ENCODE peak calls at places on chromosomes 3 and 15, in ten cellular contexts. E, R, A, K, W, U, H, C, M and V are unnamed samples.

GRCh38 chr3:114093596-114093995 is 37.1 kb downstream of the QTRT2 start:
- DNase-seq in U (peak), W (peak), C (no peak), K (peak), A (no peak), H (peak), R (no peak), E (peak), M (no peak), V (peak)

GRCh38 chr3:125213946-125214542 is 1.5 kb upstream of the SLC12A8 start:
- DNase-seq in A (no peak), U (no peak), C (no peak), M (no peak), H (no peak), W (no peak), K (no peak), R (no peak), E (no peak), V (no peak)

GRCh38 chr3:106570426-106570825 is 701.6 kb upstream of the CBLB start:
- DNase-seq in A (no peak), U (no peak), M (no peak), E (no peak), C (no peak), R (no peak), H (no peak), K (no peak), W (no peak), V (no peak)

GRCh38 chr3:32794487-32795308 is 23.1 kb upstream of the TRIM71 start:
- DNase-seq in K (no peak), U (peak), E (no peak), C (no peak), M (no peak), W (no peak), H (no peak), A (no peak), R (no peak), V (no peak)

GRCh38 chr15:101063891-101064794 is 145.0 kb downstream of the LRRK1 start:
- DNase-seq in C (no peak), E (peak), A (peak), K (peak), U (no peak), M (peak), R (no peak), W (peak), H (peak), V (peak)

GRCh38 chr3:115836944-115837343 is 213.6 kb downstream of the GAP43 start:
- DNase-seq in U (peak), E (peak), R (no peak), W (no peak), H (no peak), K (no peak), M (no peak), C (no peak), A (no peak), V (no peak)

GRCh38 chr3:197482001-197482400 is 73.8 kb downstream of the BDH1 start:
- DNase-seq in H (no peak), K (no peak), E (no peak), U (no peak), W (no peak), M (no peak), C (no peak), R (no peak), A (no peak), V (no peak)

GRCh38 chr15:58378241-58379085 is 53.3 kb upstream of the LIPC start:
- DNase-seq in K (no peak), R (no peak), E (no peak), C (peak), M (no peak), A (no peak), U (no peak), W (no peak), H (no peak), V (no peak)

GRCh38 chr3:71160800-71161546 is 422.6 kb downstream of the FOXP1 start:
- DNase-seq in H (no peak), A (no peak), E (no peak), W (no peak), M (no peak), U (no peak), C (no peak), K (no peak), R (no peak), V (no peak)

GRCh38 chr3:133303430-133303829 is 96.4 kb upstream of the BFSP2 start:
- DNase-seq in W (no peak), E (no peak), M (no peak), C (no peak), H (no peak), R (no peak), A (no peak), K (no peak), U (no peak), V (no peak)

GRCh38 chr3:131503328-131503650 is 518 bp upstream of the MRPL3 start:
- DNase-seq in A (no peak), E (peak), C (no peak), M (no peak), W (no peak), U (no peak), K (no peak), H (no peak), R (no peak), V (no peak)

GRCh38 chr3:14489641-14490040 is 50.5 kb downstream of the GRIP2 start:
- DNase-seq in R (no peak), K (no peak), A (no peak), W (no peak), H (no peak), M (no peak), U (no peak), C (no peak), E (no peak), V (no peak)

GRCh38 chr3:64289622-64290021 is 64.4 kb upstream of the PRICKLE2 start:
- DNase-seq in H (no peak), M (no peak), U (no peak), R (no peak), K (no peak), C (no peak), A (no peak), E (no peak), W (no peak), V (no peak)

GRCh38 chr3:64291345-64291744 is 66.1 kb upstream of the PRICKLE2 start:
- DNase-seq in K (no peak), A (peak), U (peak), M (no peak), E (no peak), R (no peak), W (no peak), C (no peak), H (peak), V (no peak)

GRCh38 chr3:64291956-64292355 is 66.7 kb upstream of the PRICKLE2 start:
- DNase-seq in A (no peak), R (no peak), H (peak), C (no peak), M (no peak), E (no peak), W (no peak), K (no peak), U (no peak), V (no peak)

GRCh38 chr3:64290161-64290560 is 64.9 kb upstream of the PRICKLE2 start:
- DNase-seq in K (no peak), W (no peak), M (no peak), A (no peak), R (no peak), H (no peak), U (no peak), C (no peak), E (no peak), V (no peak)

DNA sequence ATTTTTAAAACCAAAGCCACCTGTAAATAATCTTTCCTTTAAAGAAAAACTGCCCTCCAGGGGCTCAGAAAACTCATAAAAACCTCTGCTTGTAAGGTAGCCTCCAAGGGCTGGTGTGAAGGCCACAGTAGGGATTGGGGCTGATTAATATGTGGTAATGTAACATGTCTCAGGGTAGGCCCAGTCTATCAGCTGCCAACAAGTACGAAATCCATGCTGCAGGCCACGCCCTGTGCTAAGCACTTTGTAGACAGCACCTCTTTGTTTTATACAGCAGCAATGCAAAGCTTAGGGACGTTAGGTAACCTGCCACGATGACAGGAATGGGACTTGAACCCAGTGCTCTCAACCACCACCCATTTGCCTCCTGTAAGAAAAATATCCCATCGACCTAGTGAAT is 65.6 kb upstream of the PRICKLE2 start:
- DNase-seq in E (no peak), K (no peak), A (peak), R (no peak), H (no peak), U (peak), W (no peak), C (no peak), M (no peak), V (no peak)
- TF ChIP-seq EP300 in E (no peak), K (no peak), A (no peak), R (no peak), H (no peak), U (no peak), W (no peak), C (no peak), M (no peak), V (no peak)

GRCh38 chr3:31377045-31377642 is 155.6 kb upstream of the STT3B start:
- DNase-seq in K (peak), U (peak), W (no peak), C (no peak), M (no peak), R (no peak), A (no peak), E (no peak), H (no peak), V (no peak)
- TF ChIP-seq EP300 in K (no peak), U (no peak), W (no peak), C (no peak), M (peak), R (no peak), A (no peak), E (no peak), H (no peak), V (no peak)

DNA sequence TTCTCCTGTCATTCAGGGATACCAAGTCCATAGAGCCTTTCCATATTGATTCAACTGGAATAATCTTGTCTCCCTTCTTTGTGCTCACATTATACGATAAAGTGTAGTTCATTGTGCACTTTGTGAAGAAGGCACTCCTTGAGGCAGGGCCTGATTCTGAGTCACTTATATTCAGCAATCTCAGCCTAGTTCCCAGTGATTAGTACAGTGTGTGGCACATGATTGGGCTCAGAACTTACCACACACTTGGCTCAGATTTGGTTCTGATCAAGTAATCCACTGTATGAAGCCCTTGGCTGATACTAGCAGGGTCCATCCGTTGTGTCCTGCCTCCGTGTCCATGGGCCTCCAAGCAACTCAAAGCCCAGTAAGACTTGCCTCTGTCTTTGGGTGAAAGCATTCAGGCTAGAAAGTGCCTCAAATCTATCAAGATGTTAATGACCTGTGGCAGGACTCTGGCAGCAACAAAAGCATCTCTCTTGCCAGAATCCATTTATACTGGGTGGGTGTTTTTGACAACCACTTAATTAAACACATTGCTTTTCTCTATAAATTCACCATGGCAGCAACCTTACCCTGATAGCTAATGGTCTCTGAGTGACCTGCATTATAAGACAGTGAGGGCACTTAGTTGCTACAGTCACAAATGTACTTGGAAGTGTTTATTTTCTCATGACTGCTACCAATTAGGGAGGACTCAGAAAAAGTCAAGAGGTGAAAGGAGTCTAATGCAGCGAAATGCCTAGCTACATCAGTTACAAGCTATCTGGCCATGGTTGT is 51.3 kb downstream of the TPRG1 start:
- DNase-seq in E (no peak), C (no peak), A (no peak), M (no peak), R (no peak), H (no peak), K (no peak), W (no peak), U (no peak), V (no peak)
- TF ChIP-seq EP300 in E (no peak), C (no peak), A (no peak), M (no peak), R (no peak), H (no peak), K (no peak), W (no peak), U (no peak), V (no peak)

GRCh38 chr15:73957276-73957675 is 31.0 kb downstream of the LOXL1 start:
- DNase-seq in M (no peak), W (no peak), E (no peak), H (peak), C (no peak), K (no peak), R (no peak), A (peak), U (no peak), V (no peak)
- TF ChIP-seq EP300 in M (no peak), W (no peak), E (no peak), H (no peak), C (no peak), K (no peak), R (no peak), A (no peak), U (no peak), V (no peak)

GRCh38 chr3:168620854-168621253 is 525.1 kb upstream of the GOLIM4 start:
- DNase-seq in R (peak), K (peak), C (no peak), U (peak), W (no peak), E (peak), H (no peak), A (no peak), M (no peak), V (no peak)
- TF ChIP-seq EP300 in R (no peak), K (no peak), C (no peak), U (no peak), W (no peak), E (no peak), H (no peak), A (no peak), M (no peak), V (no peak)

GRCh38 chr3:89184151-89184550 is 76.7 kb downstream of the EPHA3 start:
- DNase-seq in K (no peak), H (no peak), M (no peak), W (no peak), U (no peak), A (no peak), E (no peak), R (no peak), C (no peak), V (no peak)

GRCh38 chr3:89180334-89180733 is 72.9 kb downstream of the EPHA3 start:
- DNase-seq in M (no peak), A (no peak), W (no peak), C (no peak), H (no peak), E (no peak), K (no peak), U (no peak), R (no peak), V (no peak)

GRCh38 chr3:89173546-89173945 is 66.1 kb downstream of the EPHA3 start:
- DNase-seq in C (no peak), M (no peak), W (no peak), H (no peak), E (no peak), R (no peak), K (no peak), U (no peak), A (no peak), V (no peak)

GRCh38 chr3:89184596-89184995 is 77.2 kb downstream of the EPHA3 start:
- DNase-seq in H (no peak), E (no peak), R (no peak), M (no peak), A (no peak), W (no peak), C (no peak), K (no peak), U (no peak), V (no peak)

GRCh38 chr3:89179355-89179997 is 72.1 kb downstream of the EPHA3 start:
- DNase-seq in U (no peak), W (no peak), K (no peak), C (no peak), R (no peak), E (no peak), M (no peak), A (no peak), H (no peak), V (no peak)
- TF ChIP-seq EP300 in U (no peak), W (no peak), K (no peak), C (no peak), R (no peak), E (no peak), M (no peak), A (no peak), H (no peak), V (no peak)

GRCh38 chr3:58013973-58014649 is 5.9 kb downstream of the FLNB start:
- DNase-seq in K (peak), C (no peak), U (no peak), M (peak), E (peak), H (peak), R (no peak), A (peak), W (peak), V (peak)
- TF ChIP-seq EP300 in K (peak), C (no peak), U (no peak), M (no peak), E (peak), H (no peak), R (no peak), A (no peak), W (no peak), V (peak)

DNA sequence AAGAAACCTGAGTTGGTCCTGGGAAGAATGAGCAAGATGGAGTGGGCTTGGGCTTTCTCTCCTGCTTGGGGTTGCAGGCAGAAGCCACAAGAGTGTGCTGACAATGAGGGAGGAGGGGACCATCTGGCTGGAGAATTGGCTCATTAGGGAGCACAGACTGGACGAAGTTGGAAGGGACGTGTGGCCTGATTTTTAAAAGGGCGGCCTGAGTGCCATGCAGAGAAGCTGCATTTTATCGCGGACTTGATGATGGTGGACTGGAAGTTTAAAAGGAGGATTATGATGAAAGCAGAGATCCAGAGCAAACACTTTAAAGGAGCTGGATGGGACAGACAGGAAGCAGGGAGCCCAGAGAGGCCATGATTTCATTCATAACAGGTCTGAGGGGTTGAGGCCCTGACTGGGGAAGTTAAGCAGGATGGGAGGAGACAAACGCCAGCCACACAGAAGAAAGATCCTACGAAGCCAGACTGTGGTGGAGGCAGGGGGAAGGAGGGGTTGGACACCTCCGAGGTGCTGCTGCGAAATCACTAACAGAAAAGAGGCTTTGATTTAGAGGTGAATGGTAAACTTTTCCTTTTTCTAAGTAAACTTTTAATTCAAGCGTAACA is 23.6 kb downstream of the TLNRD1 start:
- DNase-seq in E (no peak), U (no peak), A (no peak), C (no peak), R (no peak), K (no peak), W (no peak), H (no peak), M (no peak), V (no peak)
- TF ChIP-seq EP300 in E (no peak), U (no peak), A (no peak), C (no peak), R (no peak), K (no peak), W (no peak), H (no peak), M (no peak), V (no peak)

GRCh38 chr3:79846148-79846933 is 78.5 kb upstream of the ROBO1 start:
- DNase-seq in M (no peak), K (no peak), H (no peak), R (no peak), E (no peak), U (peak), W (no peak), A (no peak), C (no peak), V (no peak)
- TF ChIP-seq EP300 in M (no peak), K (no peak), H (no peak), R (no peak), E (no peak), U (no peak), W (no peak), A (no peak), C (no peak), V (no peak)